ENCODE peak calls at places on chromosomes 16 and 17, in four cellular contexts. B is IMR-90, H is adrenal gland, M is suprapubic skin. D is an unnamed sample.

GRCh38 chr17:76498886-76499667 is 2.1 kb downstream of the RHBDF2 start:
- DNase-seq in B (no peak), H (no peak), M (no peak), D (no peak)

GRCh38 chr17:38881600-38882191 is 11.8 kb downstream of the LASP1 start:
- DNase-seq in B (peak), H (peak), M (no peak), D (no peak)

GRCh38 chr17:67421869-67422273 is 44.8 kb downstream of the PITPNC1 start:
- DNase-seq in B (peak), H (peak), M (no peak), D (no peak)

GRCh38 chr17:80860703-80861359 is 130.8 kb upstream of the CHMP6 start:
- DNase-seq in B (no peak), H (no peak), M (no peak), D (no peak)

GRCh38 chr17:66949501-66949900 is 15.0 kb upstream of the CACNG4 start:
- DNase-seq in B (peak), H (no peak), M (no peak), D (no peak)

GRCh38 chr16:87966685-87967185 is 15.5 kb downstream of the BANP start:
- DNase-seq in B (no peak), H (peak), M (no peak), D (no peak)

GRCh38 chr16:70730016-70730415 is 44.2 kb upstream of the MTSS2 start:
- DNase-seq in B (no peak), H (no peak), M (no peak), D (no peak)

GRCh38 chr17:19397556-19398041 is 10.6 kb upstream of the MFAP4 start:
- DNase-seq in B (no peak), H (no peak), M (no peak), D (no peak)

GRCh38 chr16:734208-734980 is 6.4 kb downstream of the CIAO3 start:
- DNase-seq in B (no peak), H (no peak), M (no peak), D (no peak)

GRCh38 chr17:15914400-15915165 is 30.3 kb upstream of the ADORA2B start:
- DNase-seq in B (peak), H (no peak), M (no peak), D (no peak)

GRCh38 chr17:56779898-56780777 is 53.6 kb downstream of the C17orf67 start:
- DNase-seq in B (peak), H (peak), M (peak), D (peak)

GRCh38 chr17:80845121-80845862 is 146.3 kb upstream of the CHMP6 start:
- DNase-seq in B (no peak), H (peak), M (peak), D (no peak)

GRCh38 chr16:67678354-67679023 is 11.9 kb downstream of the C16orf86 start:
- DNase-seq in B (no peak), H (no peak), M (no peak), D (no peak)

GRCh38 chr17:75405365-75406221 is at the start of gene GRB2:
- DNase-seq in B (peak), H (peak), M (peak), D (peak)

GRCh38 chr17:82267575-82268379 is 5.7 kb downstream of the CSNK1D start:
- DNase-seq in B (peak), H (peak), M (peak), D (no peak)

GRCh38 chr17:47847341-47848197 is 3.4 kb downstream of the SP6 start:
- DNase-seq in B (no peak), H (no peak), M (no peak), D (no peak)

GRCh38 chr16:69566437-69567030 is 768 bp downstream of the NFAT5 start:
- DNase-seq in B (peak), H (peak), M (peak), D (peak)
- TF ChIP-seq POLR2A in B (no peak), H (peak), M (peak), D (no peak)

GRCh38 chr17:39938140-39938869 is 10.8 kb downstream of the LRRC3C start:
- DNase-seq in B (no peak), H (no peak), M (no peak), D (no peak)
- TF ChIP-seq POLR2A in B (no peak), H (no peak), M (no peak), D (no peak)

DNA sequence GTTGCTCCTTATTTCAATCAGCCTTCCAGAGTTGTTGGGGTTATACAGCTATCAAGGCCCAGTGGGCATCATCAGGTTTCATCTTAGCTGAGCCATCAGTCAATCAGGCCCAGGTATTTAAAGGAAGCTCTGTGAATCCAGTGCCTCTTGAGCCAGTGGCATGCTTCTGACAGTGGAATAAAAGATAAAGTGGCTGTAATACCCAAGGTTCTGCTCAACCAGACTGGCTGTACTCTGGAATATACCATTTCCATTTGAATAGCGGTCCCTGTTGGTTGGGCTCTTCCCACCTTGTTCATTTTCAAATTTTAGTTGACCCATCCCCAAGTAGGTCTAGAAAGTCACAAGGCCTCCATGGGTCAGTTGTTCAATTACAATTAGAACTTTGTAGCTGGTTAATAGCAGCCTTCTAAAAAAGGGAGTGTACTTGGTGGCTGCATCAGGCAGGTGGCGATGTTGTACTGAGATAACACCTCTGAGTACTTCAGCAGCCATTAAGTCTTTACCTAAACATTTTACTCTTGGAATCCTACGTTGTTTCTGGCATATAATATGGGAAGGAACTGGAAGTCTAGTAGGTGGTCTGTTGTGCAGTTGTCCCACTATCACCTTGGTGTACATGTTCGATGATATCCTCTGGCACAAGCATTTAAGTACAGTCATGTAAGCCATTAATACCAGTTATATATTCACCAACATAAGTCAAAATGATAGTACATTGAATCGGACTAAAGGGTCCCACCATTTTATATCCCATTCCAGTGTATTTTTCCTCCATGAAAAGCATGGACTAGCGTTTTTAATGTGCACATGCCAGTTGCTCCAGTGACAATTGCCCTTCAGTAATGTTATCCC is 294.1 kb downstream of the BCAS3 start:
- DNase-seq in B (peak), H (peak), M (no peak), D (peak)
- TF ChIP-seq POLR2A in B (no peak), H (no peak), M (no peak), D (no peak)

GRCh38 chr17:28317965-28318758 is 838 bp upstream of the TMEM97 start:
- DNase-seq in B (no peak), H (no peak), M (no peak), D (no peak)
- TF ChIP-seq POLR2A in B (no peak), H (no peak), M (no peak), D (no peak)

GRCh38 chr16:28609631-28610594 is at the start of gene SULT1A1:
- DNase-seq in B (no peak), H (peak), M (peak), D (no peak)
- TF ChIP-seq POLR2A in B (no peak), H (no peak), M (no peak), D (no peak)

GRCh38 chr17:10805911-10806310 is 2.0 kb upstream of the TMEM238L start:
- DNase-seq in B (no peak), H (no peak), M (no peak), D (no peak)
- TF ChIP-seq POLR2A in B (no peak), H (no peak), M (no peak), D (no peak)

DNA sequence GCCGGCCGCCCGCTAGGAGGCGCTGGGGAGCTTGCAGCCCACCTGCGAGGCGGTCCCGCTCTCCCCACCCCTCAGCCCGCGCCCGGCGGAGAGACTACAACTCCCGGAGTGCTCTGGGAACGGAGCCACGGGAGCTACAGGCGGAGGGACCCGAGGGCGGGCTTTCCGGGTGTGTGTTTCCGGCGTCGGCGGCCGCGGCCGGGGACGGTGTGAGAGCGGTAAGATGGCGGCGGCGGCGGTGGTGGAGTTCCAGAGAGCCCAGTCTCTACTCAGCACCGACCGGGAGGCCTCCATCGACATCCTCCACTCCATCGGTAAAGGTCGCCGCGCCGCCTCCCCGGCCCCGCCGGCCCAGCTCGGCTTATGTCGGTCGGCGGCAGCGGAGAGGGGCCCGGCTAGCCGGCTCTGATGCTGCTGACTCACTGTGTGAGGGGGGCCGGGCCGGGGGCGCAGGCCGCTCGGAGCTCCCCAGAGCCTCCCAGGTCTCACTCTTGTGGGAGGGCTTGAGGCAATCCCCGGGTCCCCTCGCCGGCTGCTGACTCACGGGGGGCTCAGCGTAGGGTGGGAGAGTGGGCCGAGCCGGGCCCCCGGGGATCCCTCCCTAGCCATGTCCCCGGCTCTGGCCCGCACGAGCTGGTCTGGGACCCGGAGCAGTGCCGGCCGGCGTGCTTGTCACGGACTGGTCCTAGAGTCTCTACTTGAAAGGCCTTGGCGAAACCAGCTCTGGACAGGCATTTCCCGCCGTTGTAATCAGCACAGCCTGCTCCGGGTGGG is at the start of gene PSMD11:
- DNase-seq in B (peak), H (peak), M (peak), D (peak)
- TF ChIP-seq POLR2A in B (peak), H (peak), M (peak), D (peak)

DNA sequence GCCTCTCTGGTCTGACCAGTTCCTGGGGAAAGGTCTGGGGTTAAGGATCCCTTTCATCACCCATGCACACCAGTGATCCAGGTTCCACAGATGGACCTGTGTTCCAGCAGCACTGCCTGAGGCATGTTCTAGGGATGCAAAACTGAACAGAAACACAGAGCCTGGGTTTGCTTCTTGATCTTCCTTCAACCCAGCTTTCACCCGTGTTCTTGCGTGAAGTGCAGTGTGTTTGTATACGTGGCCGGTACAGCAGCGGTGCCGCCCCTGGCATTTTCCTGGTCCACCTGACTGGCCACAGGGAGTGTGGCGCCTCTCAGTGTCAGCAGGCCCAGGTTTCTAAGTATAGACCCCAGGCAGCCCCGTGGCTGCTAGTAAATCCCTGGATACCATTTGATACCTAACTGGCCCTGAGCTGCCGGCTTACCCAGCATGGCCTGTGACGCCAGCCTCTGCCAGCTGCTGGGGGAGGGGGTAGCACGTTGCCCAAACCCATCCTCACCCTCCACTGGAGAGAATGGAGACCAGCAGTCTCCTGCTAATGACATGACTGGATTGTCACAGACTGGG is 59.3 kb upstream of the LGALS9 start:
- DNase-seq in B (no peak), H (no peak), M (no peak), D (no peak)
- TF ChIP-seq POLR2A in B (no peak), H (no peak), M (no peak), D (no peak)

D was measured in GM12891.